ENCODE peak calls at places on chromosome X, in eight cellular contexts. One of them, this sample, is unnamed.

GRCh38 chrX:40176256-40176978 is 78.7 kb upstream of the BCOR start:
- DNase-seq in RPMI7951: peak
- DNase-seq in CD4-positive, alpha-beta T cell: peak
- DNase-seq in WTC11: peak
- DNase-seq in naive thymus-derived CD8-positive, alpha-beta T cell: peak
- DNase-seq in COR-L47: peak
- DNase-seq in SK-MEL-5: no peak
- DNase-seq in brain microvascular endothelial cell: no peak
- DNase-seq in this sample: peak

GRCh38 chrX:13994681-13995080 is 35.0 kb downstream of the GEMIN8 start:
- DNase-seq in brain microvascular endothelial cell: no peak
- DNase-seq in naive thymus-derived CD8-positive, alpha-beta T cell: no peak
- DNase-seq in CD4-positive, alpha-beta T cell: no peak
- DNase-seq in COR-L47: no peak
- DNase-seq in RPMI7951: no peak
- DNase-seq in WTC11: no peak
- DNase-seq in SK-MEL-5: no peak
- DNase-seq in this sample: no peak

GRCh38 chrX:42495139-42495538 is 282.8 kb downstream of the PPP1R2C start:
- DNase-seq in SK-MEL-5: no peak
- DNase-seq in brain microvascular endothelial cell: no peak
- DNase-seq in naive thymus-derived CD8-positive, alpha-beta T cell: no peak
- DNase-seq in CD4-positive, alpha-beta T cell: no peak
- DNase-seq in WTC11: no peak
- DNase-seq in COR-L47: no peak
- DNase-seq in RPMI7951: no peak
- DNase-seq in this sample: no peak

GRCh38 chrX:100407784-100408642 is 2.1 kb downstream of the PCDH19 start:
- DNase-seq in CD4-positive, alpha-beta T cell: no peak
- DNase-seq in WTC11: no peak
- DNase-seq in SK-MEL-5: no peak
- DNase-seq in RPMI7951: no peak
- DNase-seq in COR-L47: no peak
- DNase-seq in naive thymus-derived CD8-positive, alpha-beta T cell: no peak
- DNase-seq in brain microvascular endothelial cell: no peak
- DNase-seq in this sample: no peak

GRCh38 chrX:108020631-108021030 is 24.2 kb upstream of the VSIG1 start:
- DNase-seq in CD4-positive, alpha-beta T cell: peak
- DNase-seq in brain microvascular endothelial cell: no peak
- DNase-seq in naive thymus-derived CD8-positive, alpha-beta T cell: peak
- DNase-seq in RPMI7951: no peak
- DNase-seq in WTC11: no peak
- DNase-seq in SK-MEL-5: peak
- DNase-seq in COR-L47: no peak
- DNase-seq in this sample: no peak

GRCh38 chrX:24513416-24513815 is 48.3 kb downstream of the PDK3 start:
- DNase-seq in SK-MEL-5: no peak
- DNase-seq in RPMI7951: no peak
- DNase-seq in COR-L47: no peak
- DNase-seq in naive thymus-derived CD8-positive, alpha-beta T cell: no peak
- DNase-seq in CD4-positive, alpha-beta T cell: no peak
- DNase-seq in WTC11: no peak
- DNase-seq in brain microvascular endothelial cell: no peak
- DNase-seq in this sample: no peak

GRCh38 chrX:17242470-17242869 is 132.5 kb upstream of the NHS start:
- DNase-seq in CD4-positive, alpha-beta T cell: no peak
- DNase-seq in SK-MEL-5: peak
- DNase-seq in naive thymus-derived CD8-positive, alpha-beta T cell: peak
- DNase-seq in RPMI7951: peak
- DNase-seq in brain microvascular endothelial cell: peak
- DNase-seq in WTC11: peak
- DNase-seq in COR-L47: peak
- DNase-seq in this sample: no peak

GRCh38 chrX:3516051-3516541 is 169.6 kb upstream of the MXRA5 start:
- DNase-seq in WTC11: no peak
- DNase-seq in COR-L47: no peak
- DNase-seq in SK-MEL-5: peak
- DNase-seq in RPMI7951: peak
- DNase-seq in brain microvascular endothelial cell: peak
- DNase-seq in naive thymus-derived CD8-positive, alpha-beta T cell: no peak
- DNase-seq in CD4-positive, alpha-beta T cell: no peak
- DNase-seq in this sample: no peak

GRCh38 chrX:45623266-45623665 is 422.6 kb upstream of the DIPK2B start:
- DNase-seq in brain microvascular endothelial cell: peak
- DNase-seq in naive thymus-derived CD8-positive, alpha-beta T cell: no peak
- DNase-seq in CD4-positive, alpha-beta T cell: no peak
- DNase-seq in WTC11: no peak
- DNase-seq in SK-MEL-5: no peak
- DNase-seq in COR-L47: peak
- DNase-seq in RPMI7951: peak
- DNase-seq in this sample: no peak

GRCh38 chrX:71619193-71619592 is 882 bp upstream of the CXCR3 start:
- DNase-seq in WTC11: no peak
- DNase-seq in CD4-positive, alpha-beta T cell: no peak
- DNase-seq in brain microvascular endothelial cell: no peak
- DNase-seq in RPMI7951: no peak
- DNase-seq in SK-MEL-5: no peak
- DNase-seq in COR-L47: no peak
- DNase-seq in naive thymus-derived CD8-positive, alpha-beta T cell: peak
- DNase-seq in this sample: no peak

GRCh38 chrX:20913760-20914159 is 460.5 kb upstream of the CNKSR2 start:
- DNase-seq in WTC11: peak
- DNase-seq in brain microvascular endothelial cell: no peak
- DNase-seq in CD4-positive, alpha-beta T cell: no peak
- DNase-seq in COR-L47: no peak
- DNase-seq in naive thymus-derived CD8-positive, alpha-beta T cell: no peak
- DNase-seq in RPMI7951: no peak
- DNase-seq in SK-MEL-5: no peak
- DNase-seq in this sample: no peak

GRCh38 chrX:45449982-45450381 is 249.3 kb upstream of the DIPK2B start:
- DNase-seq in RPMI7951: no peak
- DNase-seq in naive thymus-derived CD8-positive, alpha-beta T cell: no peak
- DNase-seq in COR-L47: no peak
- DNase-seq in WTC11: no peak
- DNase-seq in SK-MEL-5: no peak
- DNase-seq in CD4-positive, alpha-beta T cell: no peak
- DNase-seq in brain microvascular endothelial cell: no peak
- DNase-seq in this sample: no peak

GRCh38 chrX:153371256-153371655 is 29.9 kb downstream of the PNMA6E start:
- DNase-seq in SK-MEL-5: no peak
- DNase-seq in COR-L47: no peak
- DNase-seq in RPMI7951: no peak
- DNase-seq in brain microvascular endothelial cell: no peak
- DNase-seq in WTC11: no peak
- DNase-seq in CD4-positive, alpha-beta T cell: no peak
- DNase-seq in naive thymus-derived CD8-positive, alpha-beta T cell: no peak
- DNase-seq in this sample: no peak

GRCh38 chrX:15815779-15816452 is 25.6 kb downstream of the ZRSR2 start:
- DNase-seq in COR-L47: no peak
- DNase-seq in RPMI7951: peak
- DNase-seq in naive thymus-derived CD8-positive, alpha-beta T cell: no peak
- DNase-seq in WTC11: peak
- DNase-seq in brain microvascular endothelial cell: no peak
- DNase-seq in CD4-positive, alpha-beta T cell: no peak
- DNase-seq in SK-MEL-5: peak
- DNase-seq in this sample: no peak

GRCh38 chrX:115560978-115561604 is at the start of gene PLS3:
- DNase-seq in brain microvascular endothelial cell: peak
- DNase-seq in WTC11: peak
- DNase-seq in naive thymus-derived CD8-positive, alpha-beta T cell: no peak
- DNase-seq in COR-L47: peak
- DNase-seq in SK-MEL-5: peak
- DNase-seq in CD4-positive, alpha-beta T cell: no peak
- DNase-seq in RPMI7951: peak
- DNase-seq in this sample: peak

GRCh38 chrX:153564047-153564606 is 34.8 kb downstream of the CCNQ start:
- DNase-seq in WTC11: no peak
- DNase-seq in naive thymus-derived CD8-positive, alpha-beta T cell: no peak
- DNase-seq in CD4-positive, alpha-beta T cell: no peak
- DNase-seq in COR-L47: peak
- DNase-seq in RPMI7951: no peak
- DNase-seq in brain microvascular endothelial cell: no peak
- DNase-seq in SK-MEL-5: no peak
- DNase-seq in this sample: no peak

This sample was measured in substantia nigra.